ENCODE peak calls at places on chromosomes 7 and 10, in eight cellular contexts. One of them, this sample, is unnamed.

GRCh38 chr7:42414961-42415505 is 178.0 kb upstream of the GLI3 start:
- DNase-seq in activated T-helper 1 cell treated with anti-CD3 and anti-CD28 coated beads, Interleukin-12 subunit alpha, Interleukin-12 subunit beta, Interleukin-2, Interleukin-4 antibody, amounts not matched to agents 30 ng/mL and 10 ng/mL and 1 ng/mL, durations not matched to agents 14 hours and 24 hours and 36 hours: no peak
- DNase-seq in B cell: no peak
- DNase-seq in substantia nigra: no peak
- DNase-seq in smooth muscle cell of the brain vasculature: no peak
- DNase-seq in cardiac septum: no peak
- DNase-seq in OCI-LY7: no peak
- DNase-seq in adipocyte: peak
- DNase-seq in this sample: no peak

GRCh38 chr7:142438235-142438922 is 180.5 kb upstream of the PRSS58 start:
- DNase-seq in smooth muscle cell of the brain vasculature: no peak
- DNase-seq in substantia nigra: peak
- DNase-seq in B cell: peak
- DNase-seq in adipocyte: peak
- DNase-seq in OCI-LY7: peak
- DNase-seq in cardiac septum: no peak
- DNase-seq in activated T-helper 1 cell treated with anti-CD3 and anti-CD28 coated beads, Interleukin-12 subunit alpha, Interleukin-12 subunit beta, Interleukin-2, Interleukin-4 antibody, amounts not matched to agents 30 ng/mL and 10 ng/mL and 1 ng/mL, durations not matched to agents 14 hours and 24 hours and 36 hours: no peak
- DNase-seq in this sample: peak

GRCh38 chr10:84348860-84349259 is 20.5 kb downstream of the CCSER2 start:
- DNase-seq in B cell: no peak
- DNase-seq in substantia nigra: no peak
- DNase-seq in cardiac septum: no peak
- DNase-seq in smooth muscle cell of the brain vasculature: no peak
- DNase-seq in adipocyte: peak
- DNase-seq in OCI-LY7: no peak
- DNase-seq in activated T-helper 1 cell treated with anti-CD3 and anti-CD28 coated beads, Interleukin-12 subunit alpha, Interleukin-12 subunit beta, Interleukin-2, Interleukin-4 antibody, amounts not matched to agents 30 ng/mL and 10 ng/mL and 1 ng/mL, durations not matched to agents 14 hours and 24 hours and 36 hours: no peak
- DNase-seq in this sample: no peak

GRCh38 chr7:31963569-31964175 is 106.5 kb downstream of the PDE1C start:
- DNase-seq in OCI-LY7: no peak
- DNase-seq in substantia nigra: no peak
- DNase-seq in adipocyte: no peak
- DNase-seq in smooth muscle cell of the brain vasculature: no peak
- DNase-seq in activated T-helper 1 cell treated with anti-CD3 and anti-CD28 coated beads, Interleukin-12 subunit alpha, Interleukin-12 subunit beta, Interleukin-2, Interleukin-4 antibody, amounts not matched to agents 30 ng/mL and 10 ng/mL and 1 ng/mL, durations not matched to agents 14 hours and 24 hours and 36 hours: no peak
- DNase-seq in cardiac septum: no peak
- DNase-seq in B cell: no peak
- DNase-seq in this sample: no peak

GRCh38 chr7:132577206-132578049 is 1.2 kb upstream of the PLXNA4 start:
- DNase-seq in substantia nigra: peak
- DNase-seq in adipocyte: peak
- DNase-seq in activated T-helper 1 cell treated with anti-CD3 and anti-CD28 coated beads, Interleukin-12 subunit alpha, Interleukin-12 subunit beta, Interleukin-2, Interleukin-4 antibody, amounts not matched to agents 30 ng/mL and 10 ng/mL and 1 ng/mL, durations not matched to agents 14 hours and 24 hours and 36 hours: no peak
- DNase-seq in OCI-LY7: no peak
- DNase-seq in cardiac septum: peak
- DNase-seq in smooth muscle cell of the brain vasculature: no peak
- DNase-seq in B cell: no peak
- DNase-seq in this sample: peak

GRCh38 chr7:13104128-13104527 is 416.7 kb downstream of the ARL4A start:
- DNase-seq in OCI-LY7: no peak
- DNase-seq in adipocyte: no peak
- DNase-seq in cardiac septum: no peak
- DNase-seq in smooth muscle cell of the brain vasculature: no peak
- DNase-seq in B cell: no peak
- DNase-seq in activated T-helper 1 cell treated with anti-CD3 and anti-CD28 coated beads, Interleukin-12 subunit alpha, Interleukin-12 subunit beta, Interleukin-2, Interleukin-4 antibody, amounts not matched to agents 30 ng/mL and 10 ng/mL and 1 ng/mL, durations not matched to agents 14 hours and 24 hours and 36 hours: no peak
- DNase-seq in substantia nigra: no peak
- DNase-seq in this sample: peak

GRCh38 chr10:119233123-119233820 is 25.9 kb downstream of the GRK5 start:
- DNase-seq in activated T-helper 1 cell treated with anti-CD3 and anti-CD28 coated beads, Interleukin-12 subunit alpha, Interleukin-12 subunit beta, Interleukin-2, Interleukin-4 antibody, amounts not matched to agents 30 ng/mL and 10 ng/mL and 1 ng/mL, durations not matched to agents 14 hours and 24 hours and 36 hours: no peak
- DNase-seq in B cell: no peak
- DNase-seq in smooth muscle cell of the brain vasculature: no peak
- DNase-seq in OCI-LY7: no peak
- DNase-seq in cardiac septum: no peak
- DNase-seq in adipocyte: no peak
- DNase-seq in substantia nigra: no peak
- DNase-seq in this sample: no peak

GRCh38 chr7:151382079-151382885 is 27.6 kb downstream of the WDR86 start:
- DNase-seq in B cell: peak
- DNase-seq in OCI-LY7: no peak
- DNase-seq in substantia nigra: no peak
- DNase-seq in cardiac septum: no peak
- DNase-seq in smooth muscle cell of the brain vasculature: no peak
- DNase-seq in adipocyte: no peak
- DNase-seq in activated T-helper 1 cell treated with anti-CD3 and anti-CD28 coated beads, Interleukin-12 subunit alpha, Interleukin-12 subunit beta, Interleukin-2, Interleukin-4 antibody, amounts not matched to agents 30 ng/mL and 10 ng/mL and 1 ng/mL, durations not matched to agents 14 hours and 24 hours and 36 hours: no peak
- DNase-seq in this sample: no peak

GRCh38 chr7:85322252-85322651 is 135.4 kb upstream of the SEMA3D start:
- DNase-seq in smooth muscle cell of the brain vasculature: no peak
- DNase-seq in substantia nigra: no peak
- DNase-seq in OCI-LY7: no peak
- DNase-seq in cardiac septum: no peak
- DNase-seq in adipocyte: no peak
- DNase-seq in activated T-helper 1 cell treated with anti-CD3 and anti-CD28 coated beads, Interleukin-12 subunit alpha, Interleukin-12 subunit beta, Interleukin-2, Interleukin-4 antibody, amounts not matched to agents 30 ng/mL and 10 ng/mL and 1 ng/mL, durations not matched to agents 14 hours and 24 hours and 36 hours: no peak
- DNase-seq in B cell: no peak
- DNase-seq in this sample: no peak

GRCh38 chr7:73718905-73719805 is at the start of gene STX1A:
- DNase-seq in smooth muscle cell of the brain vasculature: no peak
- DNase-seq in cardiac septum: no peak
- DNase-seq in B cell: peak
- DNase-seq in activated T-helper 1 cell treated with anti-CD3 and anti-CD28 coated beads, Interleukin-12 subunit alpha, Interleukin-12 subunit beta, Interleukin-2, Interleukin-4 antibody, amounts not matched to agents 30 ng/mL and 10 ng/mL and 1 ng/mL, durations not matched to agents 14 hours and 24 hours and 36 hours: peak
- DNase-seq in substantia nigra: peak
- DNase-seq in OCI-LY7: peak
- DNase-seq in adipocyte: peak
- DNase-seq in this sample: peak

GRCh38 chr7:1049801-1050200 is 5.5 kb downstream of the GPR146 start:
- DNase-seq in substantia nigra: no peak
- DNase-seq in smooth muscle cell of the brain vasculature: no peak
- DNase-seq in B cell: no peak
- DNase-seq in adipocyte: no peak
- DNase-seq in OCI-LY7: no peak
- DNase-seq in cardiac septum: no peak
- DNase-seq in activated T-helper 1 cell treated with anti-CD3 and anti-CD28 coated beads, Interleukin-12 subunit alpha, Interleukin-12 subunit beta, Interleukin-2, Interleukin-4 antibody, amounts not matched to agents 30 ng/mL and 10 ng/mL and 1 ng/mL, durations not matched to agents 14 hours and 24 hours and 36 hours: no peak
- DNase-seq in this sample: peak

GRCh38 chr7:130369831-130370230 is 10.5 kb upstream of the CPA1 start:
- DNase-seq in cardiac septum: no peak
- DNase-seq in OCI-LY7: no peak
- DNase-seq in adipocyte: no peak
- DNase-seq in smooth muscle cell of the brain vasculature: no peak
- DNase-seq in substantia nigra: no peak
- DNase-seq in activated T-helper 1 cell treated with anti-CD3 and anti-CD28 coated beads, Interleukin-12 subunit alpha, Interleukin-12 subunit beta, Interleukin-2, Interleukin-4 antibody, amounts not matched to agents 30 ng/mL and 10 ng/mL and 1 ng/mL, durations not matched to agents 14 hours and 24 hours and 36 hours: no peak
- DNase-seq in B cell: no peak
- DNase-seq in this sample: no peak

GRCh38 chr10:103443475-103444185 is 8.5 kb downstream of the CALHM2 start:
- DNase-seq in adipocyte: no peak
- DNase-seq in smooth muscle cell of the brain vasculature: no peak
- DNase-seq in OCI-LY7: no peak
- DNase-seq in cardiac septum: no peak
- DNase-seq in activated T-helper 1 cell treated with anti-CD3 and anti-CD28 coated beads, Interleukin-12 subunit alpha, Interleukin-12 subunit beta, Interleukin-2, Interleukin-4 antibody, amounts not matched to agents 30 ng/mL and 10 ng/mL and 1 ng/mL, durations not matched to agents 14 hours and 24 hours and 36 hours: no peak
- DNase-seq in B cell: no peak
- DNase-seq in substantia nigra: no peak
- DNase-seq in this sample: no peak

GRCh38 chr7:90755041-90755440 is 158.9 kb downstream of the CDK14 start:
- DNase-seq in activated T-helper 1 cell treated with anti-CD3 and anti-CD28 coated beads, Interleukin-12 subunit alpha, Interleukin-12 subunit beta, Interleukin-2, Interleukin-4 antibody, amounts not matched to agents 30 ng/mL and 10 ng/mL and 1 ng/mL, durations not matched to agents 14 hours and 24 hours and 36 hours: no peak
- DNase-seq in cardiac septum: no peak
- DNase-seq in adipocyte: no peak
- DNase-seq in smooth muscle cell of the brain vasculature: no peak
- DNase-seq in OCI-LY7: no peak
- DNase-seq in substantia nigra: no peak
- DNase-seq in B cell: no peak
- DNase-seq in this sample: no peak

GRCh38 chr7:21636694-21637093 is 93.9 kb downstream of the DNAH11 start:
- DNase-seq in activated T-helper 1 cell treated with anti-CD3 and anti-CD28 coated beads, Interleukin-12 subunit alpha, Interleukin-12 subunit beta, Interleukin-2, Interleukin-4 antibody, amounts not matched to agents 30 ng/mL and 10 ng/mL and 1 ng/mL, durations not matched to agents 14 hours and 24 hours and 36 hours: no peak
- DNase-seq in substantia nigra: no peak
- DNase-seq in smooth muscle cell of the brain vasculature: no peak
- DNase-seq in B cell: no peak
- DNase-seq in adipocyte: no peak
- DNase-seq in OCI-LY7: no peak
- DNase-seq in cardiac septum: no peak
- DNase-seq in this sample: no peak

GRCh38 chr7:38335123-38335489 is 61.7 kb upstream of the TARP start:
- DNase-seq in adipocyte: no peak
- DNase-seq in smooth muscle cell of the brain vasculature: no peak
- DNase-seq in OCI-LY7: no peak
- DNase-seq in substantia nigra: no peak
- DNase-seq in activated T-helper 1 cell treated with anti-CD3 and anti-CD28 coated beads, Interleukin-12 subunit alpha, Interleukin-12 subunit beta, Interleukin-2, Interleukin-4 antibody, amounts not matched to agents 30 ng/mL and 10 ng/mL and 1 ng/mL, durations not matched to agents 14 hours and 24 hours and 36 hours: no peak
- DNase-seq in cardiac septum: no peak
- DNase-seq in B cell: no peak
- DNase-seq in this sample: no peak

GRCh38 chr10:29841724-29842649 is 207.2 kb upstream of the SVIL start:
- DNase-seq in activated T-helper 1 cell treated with anti-CD3 and anti-CD28 coated beads, Interleukin-12 subunit alpha, Interleukin-12 subunit beta, Interleukin-2, Interleukin-4 antibody, amounts not matched to agents 30 ng/mL and 10 ng/mL and 1 ng/mL, durations not matched to agents 14 hours and 24 hours and 36 hours: no peak
- DNase-seq in adipocyte: no peak
- DNase-seq in B cell: no peak
- DNase-seq in smooth muscle cell of the brain vasculature: no peak
- DNase-seq in OCI-LY7: no peak
- DNase-seq in cardiac septum: peak
- DNase-seq in substantia nigra: no peak
- DNase-seq in this sample: no peak

GRCh38 chr10:73096041-73096451 is 620 bp downstream of the P4HA1 start:
- DNase-seq in cardiac septum: peak
- DNase-seq in adipocyte: peak
- DNase-seq in B cell: peak
- DNase-seq in activated T-helper 1 cell treated with anti-CD3 and anti-CD28 coated beads, Interleukin-12 subunit alpha, Interleukin-12 subunit beta, Interleukin-2, Interleukin-4 antibody, amounts not matched to agents 30 ng/mL and 10 ng/mL and 1 ng/mL, durations not matched to agents 14 hours and 24 hours and 36 hours: peak
- DNase-seq in smooth muscle cell of the brain vasculature: no peak
- DNase-seq in substantia nigra: peak
- DNase-seq in OCI-LY7: peak
- DNase-seq in this sample: peak

GRCh38 chr7:27636326-27637006 is 26.2 kb downstream of the HIBADH start:
- DNase-seq in OCI-LY7: no peak
- DNase-seq in cardiac septum: no peak
- DNase-seq in adipocyte: peak
- DNase-seq in smooth muscle cell of the brain vasculature: peak
- DNase-seq in substantia nigra: no peak
- DNase-seq in activated T-helper 1 cell treated with anti-CD3 and anti-CD28 coated beads, Interleukin-12 subunit alpha, Interleukin-12 subunit beta, Interleukin-2, Interleukin-4 antibody, amounts not matched to agents 30 ng/mL and 10 ng/mL and 1 ng/mL, durations not matched to agents 14 hours and 24 hours and 36 hours: no peak
- DNase-seq in B cell: no peak
- DNase-seq in this sample: no peak

GRCh38 chr7:35624299-35625186 is 70.4 kb downstream of the HERPUD2 start:
- DNase-seq in B cell: peak
- DNase-seq in smooth muscle cell of the brain vasculature: no peak
- DNase-seq in OCI-LY7: peak
- DNase-seq in adipocyte: peak
- DNase-seq in cardiac septum: no peak
- DNase-seq in activated T-helper 1 cell treated with anti-CD3 and anti-CD28 coated beads, Interleukin-12 subunit alpha, Interleukin-12 subunit beta, Interleukin-2, Interleukin-4 antibody, amounts not matched to agents 30 ng/mL and 10 ng/mL and 1 ng/mL, durations not matched to agents 14 hours and 24 hours and 36 hours: peak
- DNase-seq in substantia nigra: no peak
- DNase-seq in this sample: peak

GRCh38 chr7:461453-462172 is 58.0 kb downstream of the PDGFA start:
- DNase-seq in substantia nigra: no peak
- DNase-seq in B cell: no peak
- DNase-seq in cardiac septum: no peak
- DNase-seq in activated T-helper 1 cell treated with anti-CD3 and anti-CD28 coated beads, Interleukin-12 subunit alpha, Interleukin-12 subunit beta, Interleukin-2, Interleukin-4 antibody, amounts not matched to agents 30 ng/mL and 10 ng/mL and 1 ng/mL, durations not matched to agents 14 hours and 24 hours and 36 hours: no peak
- DNase-seq in smooth muscle cell of the brain vasculature: no peak
- DNase-seq in adipocyte: peak
- DNase-seq in OCI-LY7: no peak
- DNase-seq in this sample: no peak

GRCh38 chr10:75018873-75019272 is 92.6 kb upstream of the SAMD8 start:
- DNase-seq in cardiac septum: no peak
- DNase-seq in B cell: no peak
- DNase-seq in adipocyte: no peak
- DNase-seq in smooth muscle cell of the brain vasculature: no peak
- DNase-seq in substantia nigra: no peak
- DNase-seq in activated T-helper 1 cell treated with anti-CD3 and anti-CD28 coated beads, Interleukin-12 subunit alpha, Interleukin-12 subunit beta, Interleukin-2, Interleukin-4 antibody, amounts not matched to agents 30 ng/mL and 10 ng/mL and 1 ng/mL, durations not matched to agents 14 hours and 24 hours and 36 hours: no peak
- DNase-seq in OCI-LY7: no peak
- DNase-seq in this sample: no peak

GRCh38 chr10:62581351-62581750 is 207.2 kb downstream of the ZNF365 start:
- DNase-seq in adipocyte: no peak
- DNase-seq in B cell: no peak
- DNase-seq in smooth muscle cell of the brain vasculature: no peak
- DNase-seq in activated T-helper 1 cell treated with anti-CD3 and anti-CD28 coated beads, Interleukin-12 subunit alpha, Interleukin-12 subunit beta, Interleukin-2, Interleukin-4 antibody, amounts not matched to agents 30 ng/mL and 10 ng/mL and 1 ng/mL, durations not matched to agents 14 hours and 24 hours and 36 hours: no peak
- DNase-seq in cardiac septum: no peak
- DNase-seq in substantia nigra: no peak
- DNase-seq in OCI-LY7: no peak
- DNase-seq in this sample: no peak

GRCh38 chr10:23525406-23525805 is 86.5 kb downstream of the OTUD1 start:
- DNase-seq in adipocyte: peak
- DNase-seq in OCI-LY7: peak
- DNase-seq in cardiac septum: no peak
- DNase-seq in activated T-helper 1 cell treated with anti-CD3 and anti-CD28 coated beads, Interleukin-12 subunit alpha, Interleukin-12 subunit beta, Interleukin-2, Interleukin-4 antibody, amounts not matched to agents 30 ng/mL and 10 ng/mL and 1 ng/mL, durations not matched to agents 14 hours and 24 hours and 36 hours: no peak
- DNase-seq in substantia nigra: peak
- DNase-seq in B cell: peak
- DNase-seq in smooth muscle cell of the brain vasculature: no peak
- DNase-seq in this sample: peak

GRCh38 chr10:130368761-130369560 is 232.8 kb downstream of the GLRX3 start:
- DNase-seq in adipocyte: no peak
- DNase-seq in B cell: no peak
- DNase-seq in cardiac septum: peak
- DNase-seq in smooth muscle cell of the brain vasculature: no peak
- DNase-seq in substantia nigra: no peak
- DNase-seq in OCI-LY7: no peak
- DNase-seq in activated T-helper 1 cell treated with anti-CD3 and anti-CD28 coated beads, Interleukin-12 subunit alpha, Interleukin-12 subunit beta, Interleukin-2, Interleukin-4 antibody, amounts not matched to agents 30 ng/mL and 10 ng/mL and 1 ng/mL, durations not matched to agents 14 hours and 24 hours and 36 hours: no peak
- DNase-seq in this sample: no peak

GRCh38 chr7:142263598-142264380 is 5.9 kb upstream of the PRSS58 start:
- DNase-seq in activated T-helper 1 cell treated with anti-CD3 and anti-CD28 coated beads, Interleukin-12 subunit alpha, Interleukin-12 subunit beta, Interleukin-2, Interleukin-4 antibody, amounts not matched to agents 30 ng/mL and 10 ng/mL and 1 ng/mL, durations not matched to agents 14 hours and 24 hours and 36 hours: no peak
- DNase-seq in cardiac septum: no peak
- DNase-seq in smooth muscle cell of the brain vasculature: no peak
- DNase-seq in adipocyte: peak
- DNase-seq in substantia nigra: no peak
- DNase-seq in OCI-LY7: no peak
- DNase-seq in B cell: no peak
- DNase-seq in this sample: no peak

GRCh38 chr7:51249187-51249945 is 67.2 kb downstream of the COBL start:
- DNase-seq in adipocyte: no peak
- DNase-seq in B cell: no peak
- DNase-seq in activated T-helper 1 cell treated with anti-CD3 and anti-CD28 coated beads, Interleukin-12 subunit alpha, Interleukin-12 subunit beta, Interleukin-2, Interleukin-4 antibody, amounts not matched to agents 30 ng/mL and 10 ng/mL and 1 ng/mL, durations not matched to agents 14 hours and 24 hours and 36 hours: no peak
- DNase-seq in smooth muscle cell of the brain vasculature: no peak
- DNase-seq in cardiac septum: no peak
- DNase-seq in OCI-LY7: no peak
- DNase-seq in substantia nigra: no peak
- DNase-seq in this sample: no peak

GRCh38 chr7:106774768-106775551 is 90.1 kb upstream of the PIK3CG start:
- DNase-seq in cardiac septum: no peak
- DNase-seq in adipocyte: no peak
- DNase-seq in substantia nigra: no peak
- DNase-seq in smooth muscle cell of the brain vasculature: no peak
- DNase-seq in B cell: no peak
- DNase-seq in activated T-helper 1 cell treated with anti-CD3 and anti-CD28 coated beads, Interleukin-12 subunit alpha, Interleukin-12 subunit beta, Interleukin-2, Interleukin-4 antibody, amounts not matched to agents 30 ng/mL and 10 ng/mL and 1 ng/mL, durations not matched to agents 14 hours and 24 hours and 36 hours: no peak
- DNase-seq in OCI-LY7: no peak
- DNase-seq in this sample: peak

GRCh38 chr7:34281260-34281659 is 375.9 kb downstream of the BMPER start:
- DNase-seq in activated T-helper 1 cell treated with anti-CD3 and anti-CD28 coated beads, Interleukin-12 subunit alpha, Interleukin-12 subunit beta, Interleukin-2, Interleukin-4 antibody, amounts not matched to agents 30 ng/mL and 10 ng/mL and 1 ng/mL, durations not matched to agents 14 hours and 24 hours and 36 hours: no peak
- DNase-seq in smooth muscle cell of the brain vasculature: no peak
- DNase-seq in cardiac septum: no peak
- DNase-seq in adipocyte: no peak
- DNase-seq in OCI-LY7: peak
- DNase-seq in substantia nigra: no peak
- DNase-seq in B cell: no peak
- DNase-seq in this sample: peak

GRCh38 chr10:91632671-91633550 is at the start of gene PPP1R3C:
- DNase-seq in OCI-LY7: no peak
- DNase-seq in substantia nigra: peak
- DNase-seq in activated T-helper 1 cell treated with anti-CD3 and anti-CD28 coated beads, Interleukin-12 subunit alpha, Interleukin-12 subunit beta, Interleukin-2, Interleukin-4 antibody, amounts not matched to agents 30 ng/mL and 10 ng/mL and 1 ng/mL, durations not matched to agents 14 hours and 24 hours and 36 hours: peak
- DNase-seq in B cell: peak
- DNase-seq in cardiac septum: peak
- DNase-seq in smooth muscle cell of the brain vasculature: no peak
- DNase-seq in adipocyte: peak
- DNase-seq in this sample: no peak

GRCh38 chr7:118183254-118183585 is 744 bp upstream of the LSM8 start:
- DNase-seq in cardiac septum: no peak
- DNase-seq in activated T-helper 1 cell treated with anti-CD3 and anti-CD28 coated beads, Interleukin-12 subunit alpha, Interleukin-12 subunit beta, Interleukin-2, Interleukin-4 antibody, amounts not matched to agents 30 ng/mL and 10 ng/mL and 1 ng/mL, durations not matched to agents 14 hours and 24 hours and 36 hours: no peak
- DNase-seq in smooth muscle cell of the brain vasculature: no peak
- DNase-seq in substantia nigra: no peak
- DNase-seq in B cell: no peak
- DNase-seq in OCI-LY7: peak
- DNase-seq in adipocyte: peak
- DNase-seq in this sample: no peak

GRCh38 chr10:94194256-94194655 is 168.5 kb downstream of the NOC3L start:
- DNase-seq in B cell: no peak
- DNase-seq in substantia nigra: no peak
- DNase-seq in cardiac septum: no peak
- DNase-seq in OCI-LY7: no peak
- DNase-seq in adipocyte: peak
- DNase-seq in activated T-helper 1 cell treated with anti-CD3 and anti-CD28 coated beads, Interleukin-12 subunit alpha, Interleukin-12 subunit beta, Interleukin-2, Interleukin-4 antibody, amounts not matched to agents 30 ng/mL and 10 ng/mL and 1 ng/mL, durations not matched to agents 14 hours and 24 hours and 36 hours: no peak
- DNase-seq in smooth muscle cell of the brain vasculature: no peak
- DNase-seq in this sample: no peak

GRCh38 chr7:64555046-64555445 is 7.8 kb downstream of the ZNF680 start:
- DNase-seq in adipocyte: peak
- DNase-seq in OCI-LY7: no peak
- DNase-seq in cardiac septum: no peak
- DNase-seq in activated T-helper 1 cell treated with anti-CD3 and anti-CD28 coated beads, Interleukin-12 subunit alpha, Interleukin-12 subunit beta, Interleukin-2, Interleukin-4 antibody, amounts not matched to agents 30 ng/mL and 10 ng/mL and 1 ng/mL, durations not matched to agents 14 hours and 24 hours and 36 hours: no peak
- DNase-seq in B cell: no peak
- DNase-seq in smooth muscle cell of the brain vasculature: no peak
- DNase-seq in substantia nigra: no peak
- DNase-seq in this sample: no peak